ENCODE peak calls at places on chromosomes 1 and 21, in six cellular contexts. One of them, this sample, is unnamed. For H3K4me1, the result is how much of the 10 kb centered on the place peaks cover.

GRCh38 chr1:228513244-228513900 is 26.2 kb downstream of the RNF187 start:
- DNase-seq in mucosa of descending colon: no peak
- DNase-seq in CD8-positive, alpha-beta T cell: no peak
- DNase-seq in heart right ventricle: no peak
- DNase-seq in Peyer's patch: peak
- DNase-seq in mammary epithelial cell: no peak
- DNase-seq in this sample: no peak

GRCh38 chr1:60893111-60893510 is 189.2 kb upstream of the NFIA start:
- DNase-seq in mucosa of descending colon: no peak
- DNase-seq in CD8-positive, alpha-beta T cell: no peak
- DNase-seq in heart right ventricle: no peak
- DNase-seq in Peyer's patch: no peak
- DNase-seq in mammary epithelial cell: no peak
- DNase-seq in this sample: no peak

GRCh38 chr1:42743302-42744029 is 3.4 kb upstream of the CLDN19 start:
- DNase-seq in mucosa of descending colon: peak
- DNase-seq in CD8-positive, alpha-beta T cell: no peak
- DNase-seq in heart right ventricle: no peak
- DNase-seq in Peyer's patch: peak
- DNase-seq in mammary epithelial cell: peak
- DNase-seq in this sample: no peak

GRCh38 chr21:43585924-43586411 is 73.3 kb downstream of the HSF2BP start:
- DNase-seq in mucosa of descending colon: no peak
- DNase-seq in CD8-positive, alpha-beta T cell: no peak
- DNase-seq in heart right ventricle: peak
- DNase-seq in Peyer's patch: no peak
- DNase-seq in mammary epithelial cell: peak
- DNase-seq in this sample: no peak

GRCh38 chr1:241012708-241013340 is 344.2 kb downstream of the RGS7 start:
- DNase-seq in mucosa of descending colon: no peak
- DNase-seq in CD8-positive, alpha-beta T cell: no peak
- DNase-seq in heart right ventricle: no peak
- DNase-seq in Peyer's patch: no peak
- DNase-seq in mammary epithelial cell: no peak
- DNase-seq in this sample: no peak

GRCh38 chr1:150362721-150363425 is 1.1 kb upstream of the RPRD2 start:
- DNase-seq in mucosa of descending colon: peak
- DNase-seq in CD8-positive, alpha-beta T cell: no peak
- DNase-seq in heart right ventricle: no peak
- DNase-seq in Peyer's patch: no peak
- DNase-seq in mammary epithelial cell: no peak
- DNase-seq in this sample: no peak

GRCh38 chr1:13479171-13479856 is 34.5 kb downstream of the LRRC38 start:
- DNase-seq in mucosa of descending colon: no peak
- DNase-seq in CD8-positive, alpha-beta T cell: no peak
- DNase-seq in heart right ventricle: no peak
- DNase-seq in Peyer's patch: no peak
- DNase-seq in mammary epithelial cell: no peak
- DNase-seq in this sample: peak

GRCh38 chr21:45592208-45592619 is 50.0 kb upstream of the SLC19A1 start:
- DNase-seq in mucosa of descending colon: no peak
- DNase-seq in CD8-positive, alpha-beta T cell: peak
- DNase-seq in heart right ventricle: no peak
- DNase-seq in Peyer's patch: peak
- DNase-seq in mammary epithelial cell: no peak
- DNase-seq in this sample: peak

GRCh38 chr1:204495078-204495753 is 611 bp upstream of the PIK3C2B start:
- DNase-seq in mucosa of descending colon: no peak
- DNase-seq in CD8-positive, alpha-beta T cell: no peak
- DNase-seq in heart right ventricle: no peak
- DNase-seq in Peyer's patch: no peak
- DNase-seq in mammary epithelial cell: no peak
- DNase-seq in this sample: no peak

GRCh38 chr1:10890391-10891073 is 94.1 kb upstream of the CASZ1 start:
- DNase-seq in mucosa of descending colon: no peak
- DNase-seq in CD8-positive, alpha-beta T cell: no peak
- DNase-seq in heart right ventricle: no peak
- DNase-seq in Peyer's patch: no peak
- DNase-seq in mammary epithelial cell: peak
- DNase-seq in this sample: no peak

GRCh38 chr1:205688681-205689080 is 8.4 kb upstream of the SLC45A3 start:
- DNase-seq in mucosa of descending colon: no peak
- DNase-seq in CD8-positive, alpha-beta T cell: no peak
- DNase-seq in heart right ventricle: no peak
- DNase-seq in Peyer's patch: no peak
- DNase-seq in mammary epithelial cell: no peak
- DNase-seq in this sample: no peak

DNA sequence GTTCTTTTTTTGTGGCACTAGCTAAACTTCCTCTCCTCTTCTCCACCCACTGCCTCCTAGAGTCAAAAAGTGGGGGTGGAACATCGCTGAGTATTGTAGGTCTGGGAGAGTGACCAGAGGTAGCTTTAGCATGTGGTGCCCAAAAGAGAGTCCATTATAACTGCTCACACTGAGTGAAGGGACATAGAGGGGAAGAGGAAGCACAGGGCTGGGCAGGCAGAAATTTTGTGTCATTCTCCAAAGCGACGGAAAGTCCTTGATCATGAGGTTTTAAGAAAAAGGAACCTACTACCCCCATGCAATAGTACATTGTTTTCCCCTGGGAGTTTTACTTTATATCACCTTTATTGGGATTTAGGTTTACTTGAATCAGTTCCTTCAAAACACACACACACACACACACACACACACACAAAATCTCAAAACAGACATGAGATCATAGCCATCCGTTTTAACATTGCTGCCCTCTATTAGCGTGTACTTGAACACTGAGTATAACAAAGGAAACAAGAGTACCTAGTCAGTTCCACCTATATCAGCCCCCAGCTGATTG is 4.1 kb downstream of the CD84 start:
- DNase-seq in mucosa of descending colon: no peak
- DNase-seq in CD8-positive, alpha-beta T cell: no peak
- DNase-seq in heart right ventricle: no peak
- DNase-seq in Peyer's patch: peak
- DNase-seq in mammary epithelial cell: no peak
- DNase-seq in this sample: no peak
- H3K4me3 ChIP-seq in mucosa of descending colon: no peak
- H3K4me3 ChIP-seq in CD8-positive, alpha-beta T cell: peak
- H3K4me3 ChIP-seq in heart right ventricle: no peak
- H3K4me3 ChIP-seq in Peyer's patch: no peak
- H3K4me3 ChIP-seq in mammary epithelial cell: no peak
- H3K4me3 ChIP-seq in this sample: no peak

DNA sequence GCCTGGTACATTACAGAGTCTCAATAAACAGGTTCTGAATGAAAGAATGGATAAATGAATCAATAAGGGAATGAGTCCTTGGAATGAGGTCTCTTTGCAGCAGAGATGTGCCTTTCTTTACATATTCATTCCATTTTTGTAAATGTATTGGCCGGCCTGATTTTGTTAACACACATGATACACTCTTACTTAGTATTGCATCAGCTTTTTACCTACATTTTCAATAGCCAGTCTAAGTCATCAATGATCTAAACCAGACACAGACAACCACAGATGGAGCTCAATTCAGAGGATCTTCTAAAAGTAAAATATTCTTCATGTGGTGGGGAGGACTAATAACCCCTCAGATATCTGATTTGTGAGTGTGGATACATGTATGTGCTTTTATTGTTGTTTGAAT is 653.1 kb downstream of the LMO4 start:
- DNase-seq in mucosa of descending colon: no peak
- DNase-seq in CD8-positive, alpha-beta T cell: no peak
- DNase-seq in heart right ventricle: no peak
- DNase-seq in Peyer's patch: no peak
- DNase-seq in mammary epithelial cell: no peak
- DNase-seq in this sample: no peak
- H3K4me1 ChIP-seq in mucosa of descending colon: under half
- H3K4me1 ChIP-seq in CD8-positive, alpha-beta T cell: under half
- H3K4me1 ChIP-seq in heart right ventricle: under half
- H3K4me1 ChIP-seq in Peyer's patch: under half
- H3K4me1 ChIP-seq in mammary epithelial cell: under half
- H3K4me1 ChIP-seq in this sample: under half

DNA sequence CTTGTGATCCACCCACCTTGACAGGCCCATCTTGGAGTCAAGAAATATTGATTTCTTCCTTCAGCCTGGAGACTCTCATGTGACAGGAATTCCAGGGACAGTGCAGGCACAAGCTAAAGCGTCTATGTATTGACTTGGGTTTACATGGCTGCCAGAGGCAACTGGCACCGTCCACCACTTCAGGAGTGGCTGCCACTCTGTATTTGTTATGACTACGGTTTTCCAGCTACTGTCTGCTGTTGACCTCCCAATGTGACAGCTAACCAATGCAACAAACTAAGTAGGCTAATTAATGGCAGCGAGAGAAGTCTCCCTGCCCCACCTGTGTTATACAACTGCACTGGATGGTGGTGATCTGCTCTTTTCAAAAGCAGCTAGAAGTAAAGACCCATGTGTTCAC is 56.9 kb downstream of the CD58 start:
- DNase-seq in mucosa of descending colon: no peak
- DNase-seq in CD8-positive, alpha-beta T cell: no peak
- DNase-seq in heart right ventricle: peak
- DNase-seq in Peyer's patch: no peak
- DNase-seq in mammary epithelial cell: no peak
- DNase-seq in this sample: no peak
- H3K4me3 ChIP-seq in mucosa of descending colon: no peak
- H3K4me3 ChIP-seq in CD8-positive, alpha-beta T cell: no peak
- H3K4me3 ChIP-seq in heart right ventricle: no peak
- H3K4me3 ChIP-seq in Peyer's patch: no peak
- H3K4me3 ChIP-seq in mammary epithelial cell: no peak
- H3K4me3 ChIP-seq in this sample: peak

DNA sequence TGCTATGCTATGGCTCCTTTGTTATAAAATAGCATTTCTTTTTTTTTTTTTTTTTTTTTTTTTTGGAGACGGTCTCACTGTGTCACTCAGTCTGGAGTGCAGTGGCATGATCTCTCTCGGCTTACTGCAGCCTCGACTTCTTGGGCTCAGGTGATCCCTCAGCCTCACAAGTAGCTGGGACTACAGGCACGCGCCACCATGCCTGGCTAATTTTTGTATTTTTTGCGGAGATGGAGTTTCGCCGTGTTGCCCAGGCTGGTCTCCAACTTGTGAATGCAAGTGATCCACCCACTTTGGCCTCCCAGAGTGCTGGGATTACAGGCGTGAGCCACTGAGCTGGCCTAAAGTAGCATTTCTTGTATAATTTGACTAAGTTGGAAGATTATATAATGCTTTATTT is 10.8 kb downstream of the CAMTA1 start:
- DNase-seq in mucosa of descending colon: no peak
- DNase-seq in CD8-positive, alpha-beta T cell: no peak
- DNase-seq in heart right ventricle: no peak
- DNase-seq in Peyer's patch: no peak
- DNase-seq in mammary epithelial cell: no peak
- DNase-seq in this sample: no peak
- H3K4me1 ChIP-seq in mucosa of descending colon: under half
- H3K4me1 ChIP-seq in CD8-positive, alpha-beta T cell: under half
- H3K4me1 ChIP-seq in heart right ventricle: half or more
- H3K4me1 ChIP-seq in Peyer's patch: under half
- H3K4me1 ChIP-seq in mammary epithelial cell: under half
- H3K4me1 ChIP-seq in this sample: under half

DNA sequence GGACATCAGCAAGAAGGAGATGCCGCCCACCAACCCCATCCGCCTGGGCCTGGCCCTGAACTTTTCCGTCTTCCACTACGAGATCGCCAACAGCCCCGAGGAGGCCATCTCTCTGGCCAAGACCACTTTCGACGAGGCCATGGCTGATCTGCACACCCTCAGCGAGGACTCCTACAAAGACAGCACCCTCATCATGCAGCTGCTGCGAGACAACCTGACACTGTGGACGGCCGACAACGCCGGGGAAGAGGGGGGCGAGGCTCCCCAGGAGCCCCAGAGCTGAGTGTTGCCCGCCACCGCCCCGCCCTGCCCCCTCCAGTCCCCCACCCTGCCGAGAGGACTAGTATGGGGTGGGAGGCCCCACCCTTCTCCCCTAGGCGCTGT is 720 bp downstream of the SFN start:
- DNase-seq in mucosa of descending colon: no peak
- DNase-seq in CD8-positive, alpha-beta T cell: no peak
- DNase-seq in heart right ventricle: no peak
- DNase-seq in Peyer's patch: no peak
- DNase-seq in mammary epithelial cell: no peak
- DNase-seq in this sample: no peak
- H3K4me3 ChIP-seq in mucosa of descending colon: peak
- H3K4me3 ChIP-seq in CD8-positive, alpha-beta T cell: no peak
- H3K4me3 ChIP-seq in heart right ventricle: peak
- H3K4me3 ChIP-seq in Peyer's patch: peak
- H3K4me3 ChIP-seq in mammary epithelial cell: peak
- H3K4me3 ChIP-seq in this sample: no peak

This sample was measured in DND-41.